ENCODE peak calls at places on chromosomes 2 and 18, in four cellular contexts. J, E, H and A are unnamed samples.
A peak's percentile ranks its signal among the peaks of the same experiment; 100 is the strongest.

GRCh38 chr2:237858294-237859081 is 935 bp upstream of the RAMP1 start:
- DNase-seq in J (peak; percentile 78), E (no peak), H (peak; percentile 11), A (peak; percentile 57)

GRCh38 chr2:67389788-67390187 is 7.3 kb upstream of the ETAA1 start:
- DNase-seq in J (no peak), E (no peak), H (no peak), A (no peak)

GRCh38 chr2:192190474-192190873 is 4.3 kb downstream of the TMEFF2 start:
- DNase-seq in J (peak; percentile 20), E (peak; percentile 10), H (no peak), A (no peak)

GRCh38 chr18:44927127-44927849 is 246.6 kb downstream of the SETBP1 start:
- DNase-seq in J (no peak), E (no peak), H (no peak), A (no peak)

GRCh38 chr2:38376346-38376682 is 759 bp downstream of the ATL2 start:
- DNase-seq in J (peak; percentile 73), E (peak; percentile 53), H (peak; percentile 31), A (peak; percentile 19)

GRCh38 chr2:200426754-200427153 is 83.1 kb downstream of the KCTD18 start:
- DNase-seq in J (no peak), E (no peak), H (no peak), A (no peak)

GRCh38 chr18:79952457-79952995 is 1.1 kb upstream of the SLC66A2 start:
- DNase-seq in J (no peak), E (no peak), H (no peak), A (no peak)

GRCh38 chr2:72137498-72138010 is 10.1 kb downstream of the CYP26B1 start:
- DNase-seq in J (peak; percentile 58), E (no peak), H (no peak), A (peak; percentile 88)

GRCh38 chr2:114346658-114347057 is 95.8 kb upstream of the DPP10 start:
- DNase-seq in J (no peak), E (no peak), H (no peak), A (no peak)

GRCh38 chr2:27915874-27916273 is 25.3 kb downstream of the BABAM2 start:
- DNase-seq in J (peak; percentile 70), E (no peak), H (no peak), A (no peak)

GRCh38 chr2:125615438-125615837 is 1040.5 kb upstream of the GYPC start:
- DNase-seq in J (no peak), E (no peak), H (no peak), A (no peak)

GRCh38 chr18:1014496-1014895 is 109.8 kb downstream of the ADCYAP1 start:
- DNase-seq in J (no peak), E (no peak), H (no peak), A (no peak)

GRCh38 chr2:20135631-20136050 is 84.2 kb upstream of the LAPTM4A start:
- DNase-seq in J (peak; percentile 74), E (peak; percentile 43), H (no peak), A (peak; percentile 63)

GRCh38 chr18:46917808-46918600 is 602 bp downstream of the KATNAL2 start:
- DNase-seq in J (no peak), E (no peak), H (no peak), A (peak; percentile 25)

GRCh38 chr2:120978359-120979050 is 242.8 kb downstream of the GLI2 start:
- DNase-seq in J (no peak), E (no peak), H (no peak), A (no peak)

GRCh38 chr2:131115752-131116151 is 10.6 kb downstream of the PLEKHB2 start:
- DNase-seq in J (no peak), E (no peak), H (no peak), A (peak; percentile 37)

GRCh38 chr2:188291617-188292445 is at the start of gene GULP1:
- DNase-seq in J (peak; percentile 18), E (no peak), H (no peak), A (peak; percentile 62)

GRCh38 chr2:221283896-221284295 is 288.2 kb downstream of the EPHA4 start:
- DNase-seq in J (no peak), E (no peak), H (no peak), A (no peak)

GRCh38 chr2:42979870-42980763 is 187.7 kb upstream of the HAAO start:
- DNase-seq in J (no peak), E (no peak), H (no peak), A (no peak)

GRCh38 chr18:55900380-55900779 is 312.4 kb upstream of the TCF4 start:
- DNase-seq in J (no peak), E (no peak), H (no peak), A (no peak)

GRCh38 chr2:227717687-227718567 is at the start of gene SLC19A3:
- DNase-seq in J (peak; percentile 69), E (no peak), H (no peak), A (peak; percentile 46)

GRCh38 chr18:26549103-26549485 is 741 bp upstream of the KCTD1 start:
- DNase-seq in J (no peak), E (no peak), H (no peak), A (no peak)

GRCh38 chr2:96546321-96546720 is 9.8 kb downstream of the ARID5A start:
- DNase-seq in J (no peak), E (no peak), H (no peak), A (no peak)

GRCh38 chr2:1366546-1367134 is 46.6 kb upstream of the TPO start:
- DNase-seq in J (no peak), E (no peak), H (no peak), A (no peak)

GRCh38 chr2:106816974-106817373 is 69.0 kb downstream of the ST6GAL2 start:
- DNase-seq in J (no peak), E (no peak), H (no peak), A (no peak)

GRCh38 chr2:172445851-172446250 is 18.5 kb downstream of the ITGA6 start:
- DNase-seq in J (no peak), E (no peak), H (no peak), A (no peak)

GRCh38 chr2:186274936-186275575 is 211.0 kb upstream of the ZC3H15 start:
- DNase-seq in J (peak; percentile 27), E (no peak), H (no peak), A (no peak)

GRCh38 chr2:215428060-215428910 is 7.6 kb downstream of the FN1 start:
- DNase-seq in J (no peak), E (no peak), H (no peak), A (no peak)

GRCh38 chr2:209579236-209579749 is 155.4 kb downstream of the MAP2 start:
- DNase-seq in J (no peak), E (no peak), H (no peak), A (no peak)

DNA sequence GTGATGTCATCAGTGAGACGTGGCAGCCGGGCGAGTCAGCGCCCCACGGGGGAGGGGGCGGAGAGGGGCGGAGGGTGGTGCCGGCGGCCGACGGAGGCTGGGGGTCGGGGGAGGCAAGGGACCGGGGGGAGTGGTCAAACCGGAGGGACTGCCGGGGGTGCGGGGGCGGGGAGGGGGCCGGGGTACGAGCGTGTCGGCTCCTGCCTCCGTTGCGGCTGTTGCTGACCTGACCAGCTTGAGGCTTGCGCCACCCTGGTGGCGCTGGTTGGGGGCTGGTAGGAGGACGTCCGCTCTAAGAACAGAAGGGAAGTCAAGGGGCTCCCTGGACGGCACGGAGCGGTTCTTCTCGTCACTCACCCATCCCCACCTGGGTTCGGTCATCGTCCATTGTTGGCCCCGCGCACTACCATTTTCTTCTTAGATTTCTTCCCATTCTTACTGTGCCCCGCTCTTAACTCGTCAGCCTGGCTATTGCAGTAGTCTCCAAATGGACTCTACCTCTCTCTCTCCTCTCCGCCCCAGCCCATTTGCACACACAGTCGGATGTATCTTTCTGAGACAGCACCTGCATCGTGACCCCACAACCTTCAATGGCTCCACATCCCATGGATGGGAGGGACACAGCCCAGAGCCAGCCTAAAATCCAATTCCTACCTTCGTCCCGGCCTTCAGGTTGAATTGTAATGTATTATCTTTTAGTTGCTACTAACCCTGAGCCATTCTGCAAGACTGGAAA is 702 bp upstream of the RAB1A start:
- DNase-seq in J (no peak), E (no peak), H (peak; percentile 23), A (peak; percentile 93)
- TF ChIP-seq JUND in J (no peak), E (no peak), H (no peak), A (no peak)

GRCh38 chr2:197028230-197028629 is 101.7 kb upstream of the PGAP1 start:
- DNase-seq in J (peak; percentile 72), E (peak; percentile 73), H (no peak), A (no peak)
- TF ChIP-seq JUND in J (no peak), E (peak; percentile 40), H (no peak), A (no peak)

DNA sequence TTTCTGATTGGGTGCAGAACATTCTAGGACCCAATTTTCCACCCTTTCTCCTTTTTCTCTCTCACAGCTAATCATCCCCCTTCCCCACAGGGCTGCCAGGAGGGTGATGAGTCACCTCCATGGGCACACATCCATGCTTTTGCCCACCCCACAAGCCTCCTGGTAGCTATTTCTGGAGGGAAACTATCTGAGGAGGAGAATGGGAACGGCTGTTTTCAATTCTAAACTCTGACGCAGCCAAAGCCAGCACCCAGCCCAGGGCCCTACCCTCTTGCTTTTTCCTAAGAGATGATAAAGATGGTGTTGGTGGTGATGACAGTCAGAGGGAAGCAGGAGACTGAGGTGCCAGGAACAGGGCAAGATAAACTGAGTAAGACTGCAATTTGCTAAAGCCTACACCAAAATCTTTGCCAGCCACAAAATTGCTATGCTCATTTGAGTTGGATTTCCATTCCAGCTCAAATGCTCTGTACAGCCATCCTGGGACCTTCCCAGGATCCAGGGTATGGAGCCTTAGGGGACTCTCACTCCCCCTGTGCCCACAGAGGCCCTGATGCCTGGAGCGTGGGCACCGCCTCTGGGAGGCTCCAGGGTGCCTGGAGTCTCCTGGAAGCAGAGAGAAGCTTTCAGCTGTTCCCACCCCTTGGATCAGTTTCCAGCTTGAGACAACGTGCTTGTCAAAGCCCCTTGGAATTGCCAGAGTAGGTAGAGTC is 62.0 kb upstream of the FZD7 start:
- DNase-seq in J (no peak), E (no peak), H (no peak), A (no peak)
- TF ChIP-seq JUND in J (no peak), E (no peak), H (no peak), A (no peak)

DNA sequence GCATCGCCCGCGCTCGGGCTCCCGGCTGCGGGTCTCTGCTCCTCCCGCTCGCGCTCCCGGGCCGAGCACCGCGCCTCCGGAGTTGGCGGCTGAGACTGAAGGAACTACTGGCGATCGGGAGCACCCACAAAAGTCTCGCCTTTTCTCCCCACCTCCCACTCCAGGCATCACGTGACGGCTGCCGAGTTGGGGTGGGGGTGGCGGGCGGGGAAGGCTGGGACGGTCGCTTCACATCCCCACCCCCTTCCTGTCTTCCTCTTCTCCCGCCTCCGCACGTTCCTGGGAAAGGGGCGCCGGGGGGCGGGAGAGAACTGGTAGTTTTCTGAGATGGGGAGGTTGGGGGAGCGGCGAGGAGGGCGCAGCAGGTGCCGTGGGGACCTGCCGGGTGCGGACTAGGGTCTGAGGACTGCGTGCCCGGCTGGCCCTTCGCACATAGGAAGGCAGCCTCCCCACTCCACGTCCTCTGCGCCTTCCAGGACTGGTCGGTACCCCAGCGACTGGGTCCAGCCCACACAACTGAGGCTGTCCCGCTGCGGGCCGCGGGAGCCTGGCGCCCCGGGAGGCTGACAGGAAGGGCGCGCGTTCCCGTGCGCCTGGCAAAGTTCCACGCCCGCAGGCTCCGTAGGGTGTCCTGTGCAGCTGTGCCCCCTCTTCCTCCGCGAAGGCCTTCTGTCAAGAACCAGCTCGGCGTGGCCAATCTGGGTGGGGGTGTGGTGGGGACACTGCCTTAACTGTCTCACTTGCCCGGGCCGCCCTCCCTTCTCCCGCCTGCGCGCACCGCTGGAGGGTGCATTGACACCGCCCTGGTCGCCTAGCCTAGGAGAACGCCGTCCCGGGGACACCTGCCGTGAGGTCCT is at the start of gene LYPD1:
- DNase-seq in J (no peak), E (no peak), H (no peak), A (no peak)
- TF ChIP-seq JUND in J (no peak), E (no peak), H (no peak), A (no peak)